ENCODE peak calls at places on chromosome 19, in nine cellular contexts. U, A, Z, C, O, E, X, J and P are unnamed samples.

GRCh38 chr19:41869374-41869955 is 7.6 kb upstream of the CD79A start:
- DNase-seq in O (no peak), C (no peak), Z (no peak), E (no peak), U (no peak), J (no peak), X (no peak), A (no peak), P (no peak)

GRCh38 chr19:5336195-5336965 is 4.2 kb downstream of the PTPRS start:
- DNase-seq in O (no peak), U (no peak), A (no peak), C (no peak), X (no peak), E (no peak), J (no peak), Z (no peak), P (no peak)

GRCh38 chr19:39111593-39112199 is 13.9 kb upstream of the PAK4 start:
- DNase-seq in U (no peak), C (no peak), J (peak), A (peak), O (no peak), X (no peak), Z (no peak), E (no peak), P (no peak)

GRCh38 chr19:33813391-33814101 is 16.9 kb downstream of the KCTD15 start:
- DNase-seq in Z (no peak), X (no peak), U (no peak), J (no peak), E (no peak), C (no peak), A (no peak), O (no peak), P (no peak)

GRCh38 chr19:27741236-27741635 is 1471.7 kb downstream of the UQCRFS1 start:
- DNase-seq in C (peak), O (no peak), U (peak), E (no peak), X (no peak), J (no peak), A (no peak), Z (no peak), P (no peak)

GRCh38 chr19:15398501-15399233 is 19.1 kb upstream of the AKAP8 start:
- DNase-seq in E (no peak), O (no peak), A (no peak), J (no peak), C (no peak), U (no peak), X (no peak), Z (no peak), P (no peak)

GRCh38 chr19:45137179-45137761 is 23.5 kb downstream of the NKPD1 start:
- DNase-seq in O (no peak), X (no peak), C (no peak), J (no peak), Z (no peak), U (no peak), A (no peak), E (no peak), P (peak)

GRCh38 chr19:44847144-44848035 is 1.3 kb downstream of the NECTIN2 start:
- DNase-seq in Z (peak), O (peak), E (peak), A (peak), J (peak), U (peak), X (peak), C (peak), P (peak)

GRCh38 chr19:8397746-8398721 is 7.9 kb downstream of the RAB11B start:
- DNase-seq in E (no peak), Z (no peak), A (no peak), J (no peak), U (no peak), O (no peak), X (no peak), C (no peak), P (no peak)

GRCh38 chr19:29622191-29623070 is 16.3 kb downstream of the POP4 start:
- DNase-seq in J (no peak), U (no peak), X (no peak), O (no peak), Z (no peak), E (no peak), C (no peak), A (no peak), P (peak)

GRCh38 chr19:10118960-10119359 is 739 bp downstream of the EIF3G start:
- DNase-seq in U (no peak), A (no peak), J (peak), C (no peak), Z (no peak), X (no peak), E (no peak), O (no peak), P (no peak)

GRCh38 chr19:13122275-13122878 is 4.3 kb downstream of the NACC1 start:
- DNase-seq in A (no peak), X (no peak), E (no peak), O (no peak), J (no peak), C (no peak), U (no peak), Z (no peak), P (no peak)

GRCh38 chr19:43467730-43468129 is 2.3 kb upstream of the LYPD3 start:
- DNase-seq in E (no peak), A (no peak), O (peak), C (no peak), Z (no peak), J (no peak), X (no peak), U (no peak), P (no peak)

GRCh38 chr19:50797429-50798115 is 7.4 kb downstream of the ACP4 start:
- DNase-seq in O (no peak), C (no peak), E (no peak), U (no peak), J (no peak), A (no peak), Z (no peak), X (no peak), P (no peak)
- TF ChIP-seq POLR2A in O (peak), C (no peak), E (no peak), U (no peak), J (peak), A (no peak), Z (no peak), X (no peak), P (no peak)

DNA sequence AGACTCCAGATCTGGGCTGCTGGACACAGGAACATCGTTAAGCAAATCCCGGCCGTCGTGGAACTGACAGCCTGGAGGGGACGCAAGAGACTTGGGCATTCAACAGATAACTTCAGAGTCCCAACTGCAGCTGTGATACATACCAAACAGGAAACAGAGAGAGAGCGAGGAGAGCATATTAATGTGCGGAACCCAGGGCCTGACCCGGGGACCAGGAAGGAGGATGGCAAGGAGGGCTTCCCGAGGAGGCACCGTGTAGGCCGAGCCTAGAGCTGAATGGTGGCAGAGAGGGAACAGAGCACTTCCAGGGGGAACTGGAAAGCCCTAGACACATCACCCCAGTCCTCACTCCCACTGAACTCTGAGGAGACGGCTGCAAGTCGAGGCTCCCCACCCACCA is 68.1 kb downstream of the SIPA1L3 start:
- DNase-seq in O (no peak), X (no peak), C (no peak), Z (no peak), A (no peak), J (no peak), E (no peak), U (no peak), P (no peak)
- TF ChIP-seq EP300 in O (no peak), X (no peak), C (no peak), Z (no peak), A (no peak), J (no peak), E (no peak), U (no peak), P (no peak)

GRCh38 chr19:3977242-3978143 is 6.6 kb upstream of the DAPK3 start:
- DNase-seq in X (no peak), U (no peak), O (no peak), E (peak), C (no peak), J (no peak), A (no peak), Z (peak), P (no peak)
- TF ChIP-seq POLR2A in X (no peak), U (no peak), O (no peak), E (peak), C (no peak), J (peak), A (no peak), Z (no peak), P (no peak)

DNA sequence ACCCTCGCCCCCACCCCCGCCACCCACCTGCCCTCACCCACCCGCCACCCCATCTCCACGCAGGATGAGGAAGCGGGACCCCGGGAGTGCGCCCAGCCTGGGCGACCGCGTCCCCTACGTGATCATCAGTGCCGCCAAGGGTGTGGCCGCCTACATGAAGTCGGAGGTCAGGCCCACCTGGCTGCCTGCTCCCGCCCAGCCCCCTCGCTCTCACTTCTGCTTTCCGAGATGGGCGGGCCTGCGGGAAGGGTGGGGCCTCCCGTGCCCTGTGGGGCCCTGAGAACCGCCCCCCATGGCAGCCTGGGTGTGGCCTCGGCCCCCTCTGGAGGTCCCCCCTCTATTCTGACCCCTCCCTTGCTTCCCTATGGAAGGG is 3.1 kb upstream of the SPIB start:
- DNase-seq in Z (no peak), C (no peak), J (peak), E (no peak), A (no peak), U (peak), X (no peak), O (no peak), P (peak)
- TF ChIP-seq EP300 in Z (no peak), C (no peak), J (no peak), E (no peak), A (no peak), U (no peak), X (no peak), O (no peak), P (no peak)